ENCODE peak calls at places on chromosomes 6 and 20, in four cellular contexts. C is stimulated activated CD4-positive, alpha-beta T cell treated with anti-CD3 and anti-CD28 coated beads, Interleukin-1b, Interleukin-23, amount 100 ng/mL, for 4 hours; K is BE2C; U is CD8-positive, alpha-beta memory T cell. H is an unnamed sample.

GRCh38 chr6:161542581-161542980 is 268.7 kb upstream of the AGPAT4 start:
- DNase-seq in C (no peak), K (no peak), U (no peak), H (no peak)

GRCh38 chr6:146829792-146830565 is 231.2 kb downstream of the ADGB start:
- DNase-seq in C (no peak), K (no peak), U (no peak), H (no peak)

GRCh38 chr6:113630738-113631535 is 226.2 kb upstream of the MARCKS start:
- DNase-seq in C (no peak), K (no peak), U (no peak), H (peak; percentile 76)

GRCh38 chr6:108592371-108593337 is 31.9 kb downstream of the FOXO3 start:
- DNase-seq in C (no peak), K (no peak), U (peak; percentile 56), H (no peak)

GRCh38 chr6:34369385-34369784 is 23.1 kb downstream of the NUDT3 start:
- DNase-seq in C (no peak), K (no peak), U (peak; percentile 12), H (no peak)

GRCh38 chr6:16168121-16168520 is 39.2 kb downstream of the MYLIP start:
- DNase-seq in C (no peak), K (no peak), U (no peak), H (no peak)

GRCh38 chr6:101011165-101011564 is 130.0 kb upstream of the ASCC3 start:
- DNase-seq in C (no peak), K (no peak), U (no peak), H (peak; percentile 62)

GRCh38 chr6:53302678-53303360 is 45.9 kb downstream of the ELOVL5 start:
- DNase-seq in C (no peak), K (no peak), U (peak; percentile 79), H (peak; percentile 47)

GRCh38 chr6:111972714-111973678 is 80.9 kb upstream of the CCN6 start:
- DNase-seq in C (peak; percentile 37), K (no peak), U (peak; percentile 82), H (peak; percentile 4)

GRCh38 chr6:137647762-137648412 is 153.7 kb upstream of the OLIG3 start:
- DNase-seq in C (no peak), K (no peak), U (no peak), H (peak; percentile 3)

GRCh38 chr6:38176797-38177751 is 357.5 kb downstream of the ZFAND3 start:
- DNase-seq in C (no peak), K (no peak), U (no peak), H (no peak)

GRCh38 chr6:170445487-170445886 is 107.6 kb downstream of the PSMB1 start:
- DNase-seq in C (no peak), K (no peak), U (no peak), H (no peak)

GRCh38 chr6:157335829-157336228 is 12.5 kb upstream of the TMEM242 start:
- DNase-seq in C (no peak), K (no peak), U (no peak), H (peak; percentile 6)

GRCh38 chr6:36204068-36204753 is 7.7 kb downstream of the BRPF3 start:
- DNase-seq in C (no peak), K (no peak), U (peak; percentile 86), H (no peak)

GRCh38 chr6:107443066-107443903 is 16.1 kb downstream of the PDSS2 start:
- DNase-seq in C (no peak), K (no peak), U (no peak), H (no peak)

GRCh38 chr20:57066126-57066900 is 200.1 kb downstream of the BMP7 start:
- DNase-seq in C (no peak), K (no peak), U (no peak), H (no peak)

GRCh38 chr20:24489631-24490260 is 20.3 kb downstream of the SYNDIG1 start:
- DNase-seq in C (no peak), K (no peak), U (no peak), H (no peak)